ENCODE peak calls at places on chromosome 1, in nine cellular contexts. S is choroid plexus epithelial cell, C is SK-N-SH, Z is GM12865, Q is IMR-90, I is NB4, U is bronchial epithelial cell, E is fibroblast of lung, W is transverse colon. O is an unnamed sample.

GRCh38 chr1:234617986-234618725 is 8.2 kb upstream of the IRF2BP2 start:
- DNase-seq in E (peak), C (no peak), Z (no peak), I (no peak), Q (peak), S (peak), W (no peak), U (peak), O (peak)

GRCh38 chr1:53725238-53725689 is 13.7 kb downstream of the GLIS1 start:
- DNase-seq in C (peak), I (peak), W (no peak), Q (peak), U (peak), E (peak), S (peak), Z (no peak), O (peak)

GRCh38 chr1:112872551-112872962 is 83.4 kb downstream of the SLC16A1 start:
- DNase-seq in W (no peak), Q (no peak), C (no peak), S (no peak), Z (no peak), E (no peak), I (no peak), U (no peak), O (no peak)

GRCh38 chr1:54980528-54981241 is at the start of gene TMEM61:
- DNase-seq in C (peak), Z (no peak), S (no peak), I (no peak), Q (no peak), U (no peak), W (peak), E (no peak), O (no peak)

GRCh38 chr1:57824535-57824934 is 400.7 kb upstream of the DAB1 start:
- DNase-seq in C (peak), W (no peak), U (peak), I (no peak), E (no peak), Q (no peak), S (no peak), Z (no peak), O (no peak)

GRCh38 chr1:54547601-54548388 is at the start of gene ACOT11:
- DNase-seq in S (peak), E (peak), Q (peak), W (peak), Z (no peak), U (peak), C (peak), I (no peak), O (peak)

GRCh38 chr1:27233677-27234053 is 767 bp upstream of the WDTC1 start:
- DNase-seq in S (no peak), U (no peak), E (no peak), W (peak), Q (no peak), Z (no peak), I (peak), C (no peak), O (no peak)

GRCh38 chr1:82226198-82226505 is 425.4 kb downstream of the ADGRL2 start:
- DNase-seq in S (peak), Z (no peak), C (no peak), E (peak), Q (no peak), W (no peak), U (peak), I (no peak), O (peak)

GRCh38 chr1:107534632-107535031 is 393.8 kb downstream of the NTNG1 start:
- DNase-seq in W (peak), S (no peak), Z (no peak), U (no peak), C (no peak), E (no peak), Q (no peak), I (no peak), O (no peak)

GRCh38 chr1:31577515-31578191 is 1.3 kb downstream of the TINAGL1 start:
- DNase-seq in W (no peak), C (no peak), I (no peak), U (peak), Z (no peak), S (peak), E (peak), Q (peak), O (peak)

GRCh38 chr1:6016191-6016865 is 24.1 kb upstream of the NPHP4 start:
- DNase-seq in Q (peak), Z (no peak), S (peak), I (no peak), C (no peak), W (no peak), U (peak), E (no peak), O (peak)

GRCh38 chr1:85274969-85275453 is 1.4 kb downstream of the BCL10 start:
- DNase-seq in I (peak), Z (no peak), W (no peak), Q (peak), E (peak), C (no peak), U (peak), S (peak), O (peak)

GRCh38 chr1:151549199-151549598 is 9.1 kb downstream of the TUFT1 start:
- DNase-seq in W (no peak), C (no peak), Z (no peak), U (no peak), S (no peak), I (no peak), Q (no peak), E (no peak), O (no peak)

GRCh38 chr1:8091691-8092090 is 65.6 kb upstream of the ERRFI1 start:
- DNase-seq in Q (no peak), E (no peak), W (no peak), U (no peak), C (no peak), Z (no peak), S (peak), I (no peak), O (peak)

GRCh38 chr1:47876587-47876963 is 120.6 kb downstream of the TRABD2B start:
- DNase-seq in W (no peak), I (no peak), Z (no peak), Q (no peak), U (no peak), E (no peak), C (no peak), S (no peak), O (no peak)

GRCh38 chr1:168057921-168058320 is 78.8 kb downstream of the GPR161 start:
- DNase-seq in Q (peak), S (peak), Z (no peak), U (peak), C (no peak), W (no peak), E (peak), I (no peak), O (peak)

GRCh38 chr1:234970731-234971476 is 157.7 kb downstream of the TOMM20 start:
- DNase-seq in S (peak), Q (peak), I (peak), W (peak), Z (peak), E (peak), U (peak), C (peak), O (peak)

GRCh38 chr1:6373961-6374720 is 19.4 kb downstream of the ACOT7 start:
- DNase-seq in U (peak), E (no peak), I (no peak), W (no peak), Z (no peak), Q (no peak), S (no peak), C (no peak), O (no peak)

GRCh38 chr1:3775498-3776230 is 3.1 kb downstream of the SMIM1 start:
- DNase-seq in Q (peak), S (peak), Z (peak), C (peak), I (peak), W (peak), E (peak), U (peak), O (peak)

GRCh38 chr1:113390871-113391642 is 742 bp downstream of the MAGI3 start:
- DNase-seq in Z (peak), E (peak), C (peak), Q (no peak), W (peak), U (no peak), I (peak), S (no peak), O (peak)

GRCh38 chr1:84415386-84415785 is 17.1 kb downstream of the DNASE2B start:
- DNase-seq in Z (no peak), S (peak), Q (peak), W (no peak), C (no peak), I (no peak), U (peak), E (peak), O (peak)

GRCh38 chr1:228286505-228287417 is 78.9 kb downstream of the OBSCN start:
- DNase-seq in E (no peak), Z (no peak), U (no peak), I (no peak), Q (no peak), W (peak), C (no peak), S (no peak), O (no peak)

GRCh38 chr1:39755965-39756659 is 15.0 kb downstream of the OXCT2 start:
- DNase-seq in W (no peak), S (no peak), C (no peak), E (no peak), U (no peak), Q (no peak), Z (no peak), I (no peak), O (no peak)

GRCh38 chr1:68164970-68165369 is 67.4 kb downstream of the WLS start:
- DNase-seq in S (no peak), W (no peak), E (no peak), I (no peak), Q (no peak), U (no peak), C (no peak), Z (no peak), O (no peak)

GRCh38 chr1:156851779-156852413 is 7.0 kb downstream of the INSRR start:
- DNase-seq in W (no peak), U (no peak), E (no peak), C (no peak), Z (no peak), Q (no peak), S (no peak), I (no peak), O (no peak)

GRCh38 chr1:12032141-12032710 is 12.9 kb downstream of the MIIP start:
- DNase-seq in E (no peak), W (no peak), I (no peak), U (no peak), S (no peak), C (no peak), Z (no peak), Q (no peak), O (no peak)

GRCh38 chr1:165631403-165632151 is 543 bp downstream of the MGST3 start:
- DNase-seq in C (peak), W (peak), Q (peak), U (peak), E (peak), Z (peak), I (peak), S (peak), O (peak)

GRCh38 chr1:73998348-73998959 is 199.5 kb downstream of the LRRIQ3 start:
- DNase-seq in C (peak), S (peak), I (peak), Z (peak), E (peak), W (no peak), U (peak), Q (peak), O (peak)

GRCh38 chr1:64240209-64240608 is 36.8 kb downstream of the UBE2U start:
- DNase-seq in I (no peak), Q (peak), W (no peak), S (peak), E (peak), C (no peak), Z (no peak), U (no peak), O (peak)

GRCh38 chr1:213070399-213070798 is 19.4 kb downstream of the RPS6KC1 start:
- DNase-seq in E (peak), U (peak), Z (peak), C (peak), I (peak), S (peak), W (no peak), Q (peak), O (peak)

GRCh38 chr1:118717893-118718292 is 270.2 kb downstream of the TBX15 start:
- DNase-seq in E (no peak), U (no peak), S (peak), W (no peak), C (no peak), I (no peak), Z (no peak), Q (no peak), O (no peak)

GRCh38 chr1:118711356-118711755 is 276.8 kb downstream of the TBX15 start:
- DNase-seq in Z (no peak), U (no peak), S (no peak), Q (no peak), C (no peak), E (no peak), W (no peak), I (no peak), O (no peak)

DNA sequence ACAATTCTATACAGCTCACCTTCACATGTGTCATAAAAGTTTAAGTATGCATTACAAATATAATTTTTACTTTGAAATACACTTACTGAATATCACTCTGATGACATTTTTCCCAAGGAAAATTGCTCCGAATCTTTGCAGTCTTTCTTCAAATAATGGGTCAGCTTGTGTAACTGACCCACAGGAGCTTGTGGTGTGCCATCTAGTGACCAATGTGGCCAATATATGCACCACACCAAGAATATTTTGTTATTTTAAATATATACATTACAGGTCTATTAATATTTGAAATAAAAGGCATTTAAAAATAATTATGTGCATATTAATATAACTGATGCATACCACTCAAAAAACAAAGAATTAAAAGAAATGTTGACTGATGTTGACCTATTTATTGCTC is 271.4 kb downstream of the TBX15 start:
- DNase-seq in Q (no peak), W (no peak), U (peak), I (peak), Z (no peak), C (no peak), S (peak), E (no peak), O (peak)
- TF ChIP-seq CTCF in Q (peak), W (no peak), U (peak), I (no peak), Z (no peak), C (peak), S (peak), E (no peak), O (no peak)

GRCh38 chr1:174407705-174408104 is 40.1 kb upstream of the GPR52 start:
- DNase-seq in Q (no peak), U (no peak), W (no peak), C (no peak), S (peak), Z (no peak), I (no peak), E (no peak), O (no peak)

GRCh38 chr1:174417921-174418320 is 29.8 kb upstream of the GPR52 start:
- DNase-seq in E (no peak), W (no peak), Q (no peak), I (no peak), S (no peak), C (no peak), U (no peak), Z (no peak), O (no peak)

GRCh38 chr1:174414205-174414604 is 33.6 kb upstream of the GPR52 start:
- DNase-seq in U (no peak), Z (no peak), Q (no peak), I (no peak), S (no peak), C (no peak), W (no peak), E (no peak), O (no peak)

GRCh38 chr1:174408142-174408541 is 39.6 kb upstream of the GPR52 start:
- DNase-seq in E (no peak), I (no peak), W (no peak), S (no peak), U (no peak), Q (peak), Z (no peak), C (peak), O (no peak)

GRCh38 chr1:174413632-174414031 is 34.1 kb upstream of the GPR52 start:
- DNase-seq in I (no peak), E (peak), Q (no peak), U (no peak), S (peak), W (no peak), C (no peak), Z (no peak), O (peak)
- H3K4me3 ChIP-seq in I (no peak), E (no peak), Q (no peak), U (no peak), S (no peak), W (no peak), C (no peak), Z (no peak), O (no peak)

GRCh38 chr1:44314401-44314800 is 40.7 kb downstream of the ERI3 start:
- DNase-seq in E (no peak), Q (no peak), W (no peak), U (no peak), Z (no peak), I (no peak), C (no peak), S (no peak), O (no peak)
- TF ChIP-seq CTCF in E (peak), Q (peak), W (no peak), U (peak), Z (no peak), I (no peak), C (peak), S (peak), O (peak)

DNA sequence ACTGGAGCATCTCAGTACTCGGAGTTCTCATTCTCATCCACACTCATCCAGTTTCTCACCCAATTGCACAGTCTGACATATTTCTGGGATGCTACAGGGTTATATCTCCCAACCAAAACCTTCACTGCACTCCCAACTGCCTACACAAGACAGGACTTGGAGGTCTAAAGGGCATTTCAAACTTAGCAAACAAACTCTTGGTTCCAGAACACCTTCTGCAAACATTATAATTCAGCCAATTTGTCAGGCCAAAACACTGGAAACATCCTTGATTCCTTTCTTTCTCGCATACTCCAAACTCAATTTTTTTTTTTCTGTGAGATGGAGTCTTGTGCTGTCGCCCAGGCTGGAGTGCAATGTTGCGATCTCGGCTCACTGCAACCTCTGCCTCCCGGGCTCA is 7.9 kb downstream of the SLAMF1 start:
- DNase-seq in U (no peak), Z (no peak), C (no peak), W (no peak), E (no peak), I (no peak), Q (no peak), S (no peak), O (no peak)
- H3K4me3 ChIP-seq in U (no peak), Z (peak), C (no peak), W (no peak), E (no peak), I (no peak), Q (no peak), S (no peak), O (no peak)

DNA sequence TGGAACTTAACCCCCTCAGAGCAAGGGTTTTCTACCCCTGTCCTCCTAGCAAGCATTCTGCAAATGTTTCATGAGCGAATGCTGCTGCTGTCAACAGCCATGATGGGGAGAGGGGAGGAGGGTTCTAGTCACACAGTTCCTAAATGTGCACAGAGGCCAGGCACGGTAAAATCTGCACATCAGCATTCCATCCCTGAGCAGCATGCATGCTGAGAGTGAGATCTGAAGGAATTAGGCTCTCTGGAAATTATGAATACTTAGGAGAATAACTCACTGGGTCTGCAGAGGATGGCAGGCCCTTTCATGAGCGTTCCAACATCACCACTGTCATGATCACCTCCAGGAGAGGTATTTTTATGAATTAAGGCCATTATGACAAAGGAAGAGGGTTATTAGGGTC is 2.1 kb downstream of the VTCN1 start:
- DNase-seq in C (no peak), I (no peak), Q (no peak), W (no peak), U (no peak), S (no peak), Z (no peak), E (no peak), O (no peak)
- TF ChIP-seq CTCF in C (no peak), I (no peak), Q (no peak), W (no peak), U (no peak), S (no peak), Z (no peak), E (no peak), O (no peak)

DNA sequence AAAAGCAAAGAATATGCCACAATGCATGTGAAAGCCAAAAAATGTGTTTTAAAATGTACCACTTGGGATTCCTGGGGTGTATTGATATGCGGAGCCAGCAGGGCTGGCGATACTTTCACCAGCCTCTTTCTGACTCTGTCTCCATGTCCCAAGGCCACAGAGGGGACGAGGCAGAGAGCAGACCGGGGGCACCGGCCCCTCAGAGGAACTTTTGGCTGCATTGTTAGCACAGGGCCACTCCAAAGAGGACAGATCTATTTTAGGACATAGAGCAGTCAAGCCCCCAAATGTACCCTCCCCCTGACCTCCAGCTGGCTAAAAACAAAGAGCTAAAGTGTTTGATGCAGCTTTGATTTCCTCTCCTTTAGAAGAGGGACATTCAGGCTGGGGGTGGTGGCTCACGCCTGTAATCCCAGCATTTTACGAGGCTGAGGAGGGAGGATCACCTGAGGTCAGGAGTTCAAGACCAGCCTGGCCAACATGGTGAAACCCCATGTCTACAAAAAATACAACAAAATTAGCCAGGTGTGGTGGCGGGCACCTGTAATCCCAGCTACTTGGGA is 25.6 kb upstream of the ZNF436 start:
- DNase-seq in C (no peak), E (no peak), Z (no peak), S (no peak), I (no peak), Q (no peak), W (no peak), U (no peak), O (no peak)
- H3K4me3 ChIP-seq in C (peak), E (peak), Z (no peak), S (no peak), I (no peak), Q (no peak), W (no peak), U (no peak), O (no peak)

GRCh38 chr1:209249785-209250441 is 333.6 kb upstream of the CAMK1G start:
- DNase-seq in W (no peak), U (no peak), I (no peak), Z (no peak), E (no peak), Q (no peak), S (no peak), C (peak), O (no peak)
- TF ChIP-seq CTCF in W (no peak), U (no peak), I (no peak), Z (no peak), E (no peak), Q (no peak), S (no peak), C (no peak), O (no peak)